ENCODE peak calls at places on chromosomes 3 and 15, in ten cellular contexts. One of them, this sample, is unnamed.
A peak's percentile ranks its signal among the peaks of the same experiment; 100 is the strongest.

GRCh38 chr15:98785796-98786581 is 137.7 kb downstream of the IGF1R start:
- DNase-seq in OCI-M1: no peak
- DNase-seq in fibroblast of the aortic adventitia: no peak
- DNase-seq in HEK293T: no peak
- DNase-seq in effector CD4-positive, alpha-beta T cell: no peak
- DNase-seq in GM23338: peak; percentile 85
- DNase-seq in SK-MEL-5: peak; percentile 86
- DNase-seq in H7: no peak
- DNase-seq in NCI-H1436: no peak
- DNase-seq in activated B cell treated with CpG ODN at 0.5 μM for 24 hours: no peak
- DNase-seq in this sample: no peak

GRCh38 chr3:59862686-59863085 is 812.9 kb upstream of the CFAP20DC start:
- DNase-seq in NCI-H1436: no peak
- DNase-seq in SK-MEL-5: no peak
- DNase-seq in OCI-M1: peak; percentile 72
- DNase-seq in activated B cell treated with CpG ODN at 0.5 μM for 24 hours: no peak
- DNase-seq in H7: no peak
- DNase-seq in GM23338: no peak
- DNase-seq in HEK293T: no peak
- DNase-seq in fibroblast of the aortic adventitia: peak; percentile 60
- DNase-seq in effector CD4-positive, alpha-beta T cell: no peak
- DNase-seq in this sample: no peak

GRCh38 chr3:72448858-72449257 is 399.4 kb downstream of the SHQ1 start:
- DNase-seq in activated B cell treated with CpG ODN at 0.5 μM for 24 hours: no peak
- DNase-seq in OCI-M1: peak; percentile 75
- DNase-seq in H7: no peak
- DNase-seq in effector CD4-positive, alpha-beta T cell: no peak
- DNase-seq in fibroblast of the aortic adventitia: no peak
- DNase-seq in HEK293T: no peak
- DNase-seq in GM23338: no peak
- DNase-seq in NCI-H1436: no peak
- DNase-seq in SK-MEL-5: peak; percentile 55
- DNase-seq in this sample: no peak

GRCh38 chr3:140294058-140294457 is 359.1 kb downstream of the CLSTN2 start:
- DNase-seq in GM23338: no peak
- DNase-seq in SK-MEL-5: no peak
- DNase-seq in H7: no peak
- DNase-seq in HEK293T: no peak
- DNase-seq in activated B cell treated with CpG ODN at 0.5 μM for 24 hours: no peak
- DNase-seq in fibroblast of the aortic adventitia: no peak
- DNase-seq in OCI-M1: no peak
- DNase-seq in NCI-H1436: no peak
- DNase-seq in effector CD4-positive, alpha-beta T cell: no peak
- DNase-seq in this sample: no peak

GRCh38 chr3:114848087-114848486 is 299.0 kb downstream of the ZBTB20 start:
- DNase-seq in OCI-M1: no peak
- DNase-seq in H7: no peak
- DNase-seq in GM23338: no peak
- DNase-seq in NCI-H1436: peak; percentile 48
- DNase-seq in SK-MEL-5: peak; percentile 30
- DNase-seq in fibroblast of the aortic adventitia: no peak
- DNase-seq in activated B cell treated with CpG ODN at 0.5 μM for 24 hours: no peak
- DNase-seq in effector CD4-positive, alpha-beta T cell: no peak
- DNase-seq in HEK293T: no peak
- DNase-seq in this sample: no peak

GRCh38 chr3:191397771-191398170 is 63.2 kb upstream of the PYDC2 start:
- DNase-seq in GM23338: peak; percentile 9
- DNase-seq in SK-MEL-5: peak; percentile 37
- DNase-seq in effector CD4-positive, alpha-beta T cell: no peak
- DNase-seq in H7: no peak
- DNase-seq in OCI-M1: no peak
- DNase-seq in HEK293T: no peak
- DNase-seq in NCI-H1436: no peak
- DNase-seq in activated B cell treated with CpG ODN at 0.5 μM for 24 hours: no peak
- DNase-seq in fibroblast of the aortic adventitia: no peak
- DNase-seq in this sample: no peak

GRCh38 chr3:72892081-72892763 is 4.4 kb downstream of the GXYLT2 start:
- DNase-seq in fibroblast of the aortic adventitia: peak; percentile 98
- DNase-seq in H7: no peak
- DNase-seq in activated B cell treated with CpG ODN at 0.5 μM for 24 hours: no peak
- DNase-seq in NCI-H1436: no peak
- DNase-seq in OCI-M1: no peak
- DNase-seq in GM23338: no peak
- DNase-seq in SK-MEL-5: peak; percentile 90
- DNase-seq in HEK293T: no peak
- DNase-seq in effector CD4-positive, alpha-beta T cell: no peak
- DNase-seq in this sample: no peak

GRCh38 chr3:105118905-105119304 is 247.8 kb upstream of the ALCAM start:
- DNase-seq in HEK293T: no peak
- DNase-seq in GM23338: no peak
- DNase-seq in NCI-H1436: no peak
- DNase-seq in activated B cell treated with CpG ODN at 0.5 μM for 24 hours: no peak
- DNase-seq in OCI-M1: no peak
- DNase-seq in H7: no peak
- DNase-seq in fibroblast of the aortic adventitia: peak; percentile 16
- DNase-seq in effector CD4-positive, alpha-beta T cell: no peak
- DNase-seq in SK-MEL-5: no peak
- DNase-seq in this sample: no peak

GRCh38 chr3:14494279-14494972 is 45.7 kb downstream of the GRIP2 start:
- DNase-seq in OCI-M1: no peak
- DNase-seq in SK-MEL-5: no peak
- DNase-seq in H7: no peak
- DNase-seq in GM23338: no peak
- DNase-seq in HEK293T: no peak
- DNase-seq in NCI-H1436: no peak
- DNase-seq in activated B cell treated with CpG ODN at 0.5 μM for 24 hours: no peak
- DNase-seq in fibroblast of the aortic adventitia: no peak
- DNase-seq in effector CD4-positive, alpha-beta T cell: no peak
- DNase-seq in this sample: no peak

GRCh38 chr3:126468028-126468891 is 7.4 kb downstream of the ZXDC start:
- DNase-seq in SK-MEL-5: no peak
- DNase-seq in OCI-M1: no peak
- DNase-seq in H7: no peak
- DNase-seq in effector CD4-positive, alpha-beta T cell: no peak
- DNase-seq in NCI-H1436: no peak
- DNase-seq in activated B cell treated with CpG ODN at 0.5 μM for 24 hours: no peak
- DNase-seq in GM23338: no peak
- DNase-seq in HEK293T: no peak
- DNase-seq in fibroblast of the aortic adventitia: no peak
- DNase-seq in this sample: no peak

This sample was measured in CD4-positive, CD25-positive, alpha-beta regulatory T cell.